ENCODE peak calls at places on chromosome X, in four cellular contexts. T, M, L and Z are unnamed samples.

GRCh38 chrX:39957816-39958561 is 139.8 kb downstream of the BCOR start:
- DNase-seq in T (no peak), M (no peak), L (no peak), Z (no peak)

GRCh38 chrX:63657821-63658220 is 127.2 kb downstream of the ARHGEF9 start:
- DNase-seq in L (peak; percentile 3), M (no peak), T (peak; percentile 20), Z (no peak)

GRCh38 chrX:15468036-15468435 is 25.1 kb downstream of the PIR start:
- DNase-seq in T (peak; percentile 16), M (no peak), L (no peak), Z (no peak)

GRCh38 chrX:111447298-111447697 is 35.3 kb upstream of the DCX start:
- DNase-seq in L (peak; percentile 23), M (no peak), T (no peak), Z (no peak)

GRCh38 chrX:153398275-153398960 is 2.7 kb downstream of the PNMA6E start:
- DNase-seq in M (no peak), L (no peak), T (no peak), Z (no peak)

GRCh38 chrX:69988955-69989394 is 60.8 kb downstream of the AWAT2 start:
- DNase-seq in M (no peak), T (no peak), L (no peak), Z (no peak)

GRCh38 chrX:79369871-79370270 is 2.7 kb upstream of the ITM2A start:
- DNase-seq in L (no peak), T (peak; percentile 52), M (no peak), Z (no peak)

GRCh38 chrX:138929905-138930304 is 218.4 kb upstream of the FGF13 start:
- DNase-seq in L (no peak), M (no peak), T (no peak), Z (no peak)